ENCODE peak calls at places on chromosome 22, in four cellular contexts. M is HCT116, G is HepG2, L is K562. W is an unnamed sample.
A peak's percentile ranks its signal among the peaks of the same experiment; 100 is the strongest.

GRCh38 chr22:19522190-19522880 is 1.9 kb downstream of the CLDN5 start:
- DNase-seq in M (no peak), G (no peak), L (no peak), W (peak; percentile 50)

GRCh38 chr22:23090079-23090835 is 19.9 kb downstream of the GNAZ start:
- DNase-seq in M (no peak), G (no peak), L (no peak), W (no peak)

GRCh38 chr22:46069518-46070214 is 80.7 kb upstream of the PPARA start:
- DNase-seq in M (peak; percentile 91), G (no peak), L (no peak), W (peak; percentile 78)

GRCh38 chr22:19175026-19175601 is 3.4 kb downstream of the SLC25A1 start:
- DNase-seq in M (no peak), G (no peak), L (peak; percentile 37), W (no peak)

GRCh38 chr22:29216873-29217666 is 11.4 kb downstream of the EMID1 start:
- DNase-seq in M (no peak), G (peak; percentile 65), L (no peak), W (peak; percentile 22)

GRCh38 chr22:20533095-20533878 is 25.9 kb downstream of the MED15 start:
- DNase-seq in M (no peak), G (no peak), L (no peak), W (peak; percentile 50)

GRCh38 chr22:46070215-46070721 is 80.1 kb upstream of the PPARA start:
- DNase-seq in M (no peak), G (peak; percentile 10), L (no peak), W (no peak)

GRCh38 chr22:33014621-33015020 is 43.6 kb downstream of the SYN3 start:
- DNase-seq in M (no peak), G (no peak), L (peak; percentile 4), W (no peak)

GRCh38 chr22:50625568-50626313 is 2.2 kb downstream of the ARSA start:
- DNase-seq in M (no peak), G (no peak), L (no peak), W (peak; percentile 22)

GRCh38 chr22:34886812-34887211 is 179.1 kb upstream of the ISX start:
- DNase-seq in M (no peak), G (no peak), L (no peak), W (no peak)

GRCh38 chr22:31639640-31640039 is 22.4 kb downstream of the PISD start:
- DNase-seq in M (no peak), G (no peak), L (no peak), W (no peak)

GRCh38 chr22:24523873-24524272 is 28.7 kb downstream of the UPB1 start:
- DNase-seq in M (no peak), G (no peak), L (no peak), W (peak; percentile 69)

GRCh38 chr22:44620129-44620840 is 81.7 kb upstream of the PRR5 start:
- DNase-seq in M (no peak), G (peak; percentile 49), L (peak; percentile 51), W (peak; percentile 75)

GRCh38 chr22:20138868-20139267 is 7.3 kb downstream of the ZDHHC8 start:
- DNase-seq in M (no peak), G (no peak), L (no peak), W (no peak)

GRCh38 chr22:29325785-29326315 is 10.4 kb upstream of the RASL10A start:
- DNase-seq in M (no peak), G (no peak), L (no peak), W (no peak)

GRCh38 chr22:50270302-50271010 is at the start of gene MAPK11:
- DNase-seq in M (no peak), G (peak; percentile 47), L (peak; percentile 79), W (peak; percentile 85)

GRCh38 chr22:31681625-31682345 is 19.8 kb upstream of the PISD start:
- DNase-seq in M (no peak), G (no peak), L (no peak), W (no peak)

GRCh38 chr22:22721681-22722309 is 77.4 kb downstream of the GGTLC2 start:
- DNase-seq in M (no peak), G (no peak), L (peak; percentile 67), W (no peak)

GRCh38 chr22:32465661-32466060 is 1.4 kb upstream of the BPIFC start:
- DNase-seq in M (no peak), G (no peak), L (no peak), W (no peak)

GRCh38 chr22:41021039-41021654 is 70.0 kb downstream of the RBX1 start:
- DNase-seq in M (no peak), G (no peak), L (no peak), W (no peak)

GRCh38 chr22:45503816-45504702 is 1.4 kb downstream of the FBLN1 start:
- DNase-seq in M (no peak), G (no peak), L (no peak), W (peak; percentile 66)

GRCh38 chr22:19834599-19834998 is 20.1 kb downstream of the GNB1L start:
- DNase-seq in M (no peak), G (no peak), L (no peak), W (no peak)

GRCh38 chr22:32822188-32822877 is 20.8 kb downstream of the TIMP3 start:
- DNase-seq in M (no peak), G (no peak), L (no peak), W (no peak)

GRCh38 chr22:47161631-47162030 is 399.2 kb downstream of the TBC1D22A start:
- DNase-seq in M (no peak), G (no peak), L (no peak), W (no peak)

GRCh38 chr22:48224332-48224731 is 1461.9 kb downstream of the TBC1D22A start:
- DNase-seq in M (no peak), G (no peak), L (no peak), W (no peak)

GRCh38 chr22:23137905-23138520 is 3.8 kb downstream of the RSPH14 start:
- DNase-seq in M (no peak), G (no peak), L (no peak), W (no peak)

GRCh38 chr22:23913306-23913660 is 19.1 kb downstream of the MIF start:
- DNase-seq in M (no peak), G (no peak), L (no peak), W (no peak)

GRCh38 chr22:46934746-46935491 is 172.5 kb downstream of the TBC1D22A start:
- DNase-seq in M (peak; percentile 76), G (peak; percentile 84), L (peak; percentile 90), W (no peak)

GRCh38 chr22:44729391-44730012 is 22.9 kb upstream of the ARHGAP8 start:
- DNase-seq in M (no peak), G (no peak), L (no peak), W (peak; percentile 95)

GRCh38 chr22:33658775-33659174 is 261.5 kb downstream of the LARGE1 start:
- DNase-seq in M (no peak), G (no peak), L (no peak), W (no peak)

GRCh38 chr22:20016734-20017621 is at the start of gene ARVCF:
- DNase-seq in M (peak; percentile 85), G (peak; percentile 81), L (peak; percentile 100), W (peak; percentile 98)

GRCh38 chr22:45344339-45344738 is 34.6 kb downstream of the FAM118A start:
- DNase-seq in M (no peak), G (no peak), L (peak; percentile 18), W (no peak)

GRCh38 chr22:35231585-35232084 is 25.7 kb upstream of the HMGXB4 start:
- DNase-seq in M (peak; percentile 85), G (peak; percentile 75), L (peak; percentile 89), W (peak; percentile 60)

GRCh38 chr22:20653012-20653794 is 120.7 kb upstream of the SERPIND1 start:
- DNase-seq in M (no peak), G (no peak), L (no peak), W (no peak)

DNA sequence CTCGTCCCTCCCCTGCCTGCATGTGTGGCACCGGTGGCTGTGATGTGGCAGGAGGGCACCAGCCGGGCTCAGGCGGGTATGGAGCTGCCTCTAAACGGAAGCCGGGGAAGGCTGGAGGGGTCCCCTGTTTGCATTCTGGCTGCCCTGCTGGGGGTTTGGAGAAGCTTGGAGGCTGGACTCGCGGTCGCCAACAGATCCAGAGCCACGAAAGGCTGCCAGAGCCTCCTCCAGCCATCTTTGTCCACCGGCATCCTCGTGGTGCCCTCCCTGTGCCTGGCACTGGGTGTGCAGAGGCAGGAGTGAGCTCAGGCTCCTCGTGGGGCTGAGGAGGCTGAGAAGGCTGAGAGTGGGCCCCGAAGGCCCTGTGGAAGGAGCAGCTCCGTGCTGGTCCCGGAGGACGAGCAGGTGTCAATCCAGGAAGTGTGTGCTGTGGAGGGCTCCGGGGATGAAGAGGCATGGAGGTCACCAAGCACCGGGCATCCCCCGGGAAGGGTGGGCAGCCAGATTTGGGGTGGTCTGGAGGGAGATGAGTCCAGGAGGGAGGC is 937 bp downstream of the KDELR3 start:
- DNase-seq in M (no peak), G (no peak), L (no peak), W (no peak)
- H3K4me3 ChIP-seq in M (peak overlapping the region; percentile 72), G (peak overlapping the region; percentile 64), L (peak overlapping the region; percentile 62), W (no peak overlapping the region)

GRCh38 chr22:39967996-39968968 is 8.1 kb downstream of the TMA7B start:
- DNase-seq in M (no peak), G (no peak), L (no peak), W (peak; percentile 17)
- TF ChIP-seq POLR2AphosphoS5 in M (no peak), G (no peak), L (no peak), W (no peak)

GRCh38 chr22:17580461-17581031 is 17.2 kb downstream of the SLC25A18 start:
- DNase-seq in M (no peak), G (peak; percentile 41), L (no peak), W (no peak)

GRCh38 chr22:17579535-17579981 is 16.3 kb downstream of the SLC25A18 start:
- DNase-seq in M (no peak), G (no peak), L (no peak), W (no peak)

GRCh38 chr22:17583151-17583550 is 19.9 kb downstream of the SLC25A18 start:
- DNase-seq in M (no peak), G (no peak), L (no peak), W (no peak)

GRCh38 chr22:17581056-17581455 is 17.8 kb downstream of the SLC25A18 start:
- DNase-seq in M (no peak), G (no peak), L (no peak), W (no peak)

DNA sequence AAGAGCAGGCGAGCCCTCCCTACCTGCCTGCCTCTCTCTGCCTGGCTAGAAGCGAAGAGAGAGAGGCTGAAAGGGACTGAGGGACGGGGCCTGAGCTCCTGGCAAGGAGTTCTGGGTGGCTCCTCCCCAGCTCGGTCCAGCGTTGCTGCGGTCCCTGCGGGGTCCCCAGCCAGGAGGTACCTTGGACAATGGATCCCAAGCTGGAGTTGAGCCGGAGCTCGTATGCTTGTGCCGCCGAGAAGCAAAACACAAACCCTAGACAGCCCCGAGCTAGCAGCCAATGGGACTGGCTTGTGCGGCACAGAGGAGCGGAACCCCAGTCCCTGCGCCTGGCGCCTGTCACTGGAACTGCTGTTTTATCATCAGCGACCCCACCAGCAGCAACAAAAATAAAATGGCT is 18.3 kb downstream of the SLC25A18 start:
- DNase-seq in M (no peak), G (no peak), L (no peak), W (no peak)
- TF ChIP-seq ZBTB33 in M (no peak), G (no peak), L (no peak), W (no peak)

GRCh38 chr22:42719133-42719532 is 1.5 kb downstream of the A4GALT start:
- DNase-seq in M (no peak), G (no peak), L (no peak), W (no peak)
- H3K4me3 ChIP-seq in M (no peak overlapping the region), G (no peak overlapping the region), L (no peak overlapping the region), W (peak overlapping the region; percentile 57)

GRCh38 chr22:36331912-36332622 is 55.7 kb downstream of the MYH9 start:
- DNase-seq in M (no peak), G (no peak), L (no peak), W (peak; percentile 90)
- TF ChIP-seq POLR2AphosphoS5 in M (no peak), G (no peak), L (no peak), W (peak; percentile 45)

GRCh38 chr22:30420401-30421178 is 5.0 kb upstream of the MTFP1 start:
- DNase-seq in M (no peak), G (no peak), L (peak; percentile 59), W (no peak)
- TF ChIP-seq ZBTB33 in M (no peak), G (no peak), L (no peak), W (no peak)